ENCODE peak calls at places on chromosomes 16 and 17, in four cellular contexts. One of them, this sample, is unnamed.

GRCh38 chr16:5465714-5466113 is 368.1 kb upstream of the EEF2KMT start:
- DNase-seq in NCI-H1417: no peak
- DNase-seq in T1000: no peak
- DNase-seq in germinal center: no peak
- DNase-seq in this sample: no peak

GRCh38 chr16:48489376-48489775 is 104.2 kb upstream of the SIAH1 start:
- DNase-seq in NCI-H1417: no peak
- DNase-seq in T1000: no peak
- DNase-seq in germinal center: no peak
- DNase-seq in this sample: no peak

GRCh38 chr16:85715169-85716015 is 26.6 kb upstream of the GINS2 start:
- DNase-seq in germinal center: no peak
- DNase-seq in NCI-H1417: peak; percentile 85
- DNase-seq in T1000: no peak
- DNase-seq in this sample: no peak

GRCh38 chr17:71024172-71024571 is 854.8 kb downstream of the KCNJ2 start:
- DNase-seq in germinal center: no peak
- DNase-seq in T1000: no peak
- DNase-seq in NCI-H1417: no peak
- DNase-seq in this sample: no peak

GRCh38 chr16:13988038-13988437 is 68.1 kb downstream of the ERCC4 start:
- DNase-seq in NCI-H1417: no peak
- DNase-seq in T1000: no peak
- DNase-seq in germinal center: no peak
- DNase-seq in this sample: no peak

GRCh38 chr17:73650147-73650546 is 5.9 kb upstream of the SDK2 start:
- DNase-seq in germinal center: no peak
- DNase-seq in T1000: no peak
- DNase-seq in NCI-H1417: no peak
- DNase-seq in this sample: no peak

GRCh38 chr16:12054396-12054795 is 77.9 kb downstream of the SNX29 start:
- DNase-seq in T1000: no peak
- DNase-seq in germinal center: no peak
- DNase-seq in NCI-H1417: no peak
- DNase-seq in this sample: no peak

GRCh38 chr16:85448557-85449194 is 164.4 kb upstream of the GSE1 start:
- DNase-seq in NCI-H1417: peak; percentile 94
- DNase-seq in germinal center: no peak
- DNase-seq in T1000: no peak
- DNase-seq in this sample: peak; percentile 52

GRCh38 chr16:85681255-85681654 is 7.5 kb downstream of the GINS2 start:
- DNase-seq in NCI-H1417: no peak
- DNase-seq in T1000: no peak
- DNase-seq in germinal center: no peak
- DNase-seq in this sample: no peak

GRCh38 chr17:4480929-4481898 is 17.5 kb upstream of the SPNS2 start:
- DNase-seq in germinal center: no peak
- DNase-seq in T1000: no peak
- DNase-seq in NCI-H1417: no peak
- DNase-seq in this sample: no peak

GRCh38 chr16:72400257-72401078 is 228.5 kb upstream of the PMFBP1 start:
- DNase-seq in germinal center: peak; percentile 39
- DNase-seq in NCI-H1417: peak; percentile 12
- DNase-seq in T1000: no peak
- DNase-seq in this sample: peak; percentile 15

GRCh38 chr16:49833055-49833454 is 22.9 kb downstream of the ZNF423 start:
- DNase-seq in germinal center: no peak
- DNase-seq in NCI-H1417: no peak
- DNase-seq in T1000: no peak
- DNase-seq in this sample: no peak

GRCh38 chr16:84378567-84378966 is 10.2 kb downstream of the ATP2C2 start:
- DNase-seq in T1000: no peak
- DNase-seq in germinal center: no peak
- DNase-seq in NCI-H1417: no peak
- DNase-seq in this sample: no peak

GRCh38 chr17:82287849-82288601 is 14.5 kb upstream of the CSNK1D start:
- DNase-seq in NCI-H1417: peak; percentile 77
- DNase-seq in germinal center: no peak
- DNase-seq in T1000: peak; percentile 82
- DNase-seq in this sample: no peak

GRCh38 chr17:38598536-38598935 is 7.2 kb downstream of the SRCIN1 start:
- DNase-seq in germinal center: peak; percentile 64
- DNase-seq in T1000: no peak
- DNase-seq in NCI-H1417: peak; percentile 82
- DNase-seq in this sample: no peak

GRCh38 chr17:9158545-9159452 is 137.5 kb downstream of the NTN1 start:
- DNase-seq in T1000: no peak
- DNase-seq in NCI-H1417: no peak
- DNase-seq in germinal center: no peak
- DNase-seq in this sample: no peak

GRCh38 chr17:27049104-27049784 is 244.7 kb upstream of the WSB1 start:
- DNase-seq in T1000: peak; percentile 48
- DNase-seq in NCI-H1417: no peak
- DNase-seq in germinal center: no peak
- DNase-seq in this sample: no peak

GRCh38 chr16:56848955-56849689 is 15.9 kb upstream of the SLC12A3 start:
- DNase-seq in germinal center: no peak
- DNase-seq in NCI-H1417: no peak
- DNase-seq in T1000: no peak
- DNase-seq in this sample: no peak

GRCh38 chr16:72487283-72487682 is 315.3 kb upstream of the PMFBP1 start:
- DNase-seq in germinal center: no peak
- DNase-seq in T1000: no peak
- DNase-seq in NCI-H1417: no peak
- DNase-seq in this sample: no peak

GRCh38 chr16:80167657-80168056 is 373.1 kb upstream of the DYNLRB2 start:
- DNase-seq in NCI-H1417: peak; percentile 55
- DNase-seq in T1000: no peak
- DNase-seq in germinal center: no peak
- DNase-seq in this sample: no peak